ENCODE peak calls at places on chromosomes 11 and 22, in ten cellular contexts. R is mammary epithelial cell, J is heart left ventricle, U is right cardiac atrium, Y is testis, S is aorta, V is psoas muscle, C is sigmoid colon, P is hepatocyte, F is upper lobe of left lung. W is an unnamed sample.

GRCh38 chr11:44728085-44728410 is 1.3 kb downstream of the TSPAN18 start:
- DNase-seq in R (no peak), J (no peak), U (no peak), Y (no peak), S (no peak), V (no peak), C (no peak), P (no peak), F (no peak), W (no peak)

GRCh38 chr11:95764267-95764898 is 25.2 kb downstream of the FAM76B start:
- DNase-seq in R (peak; percentile 37), J (no peak), U (no peak), Y (no peak), S (no peak), V (no peak), C (no peak), P (peak; percentile 74), F (no peak), W (peak; percentile 50)

GRCh38 chr11:35144103-35144741 is 5.3 kb downstream of the CD44 start:
- DNase-seq in R (peak; percentile 87), J (no peak), U (no peak), Y (no peak), S (peak; percentile 56), V (no peak), C (no peak), P (no peak), F (peak; percentile 79), W (peak; percentile 94)

GRCh38 chr11:2577071-2578005 is 122.5 kb downstream of the KCNQ1OT1 start:
- DNase-seq in R (no peak), J (peak; percentile 24), U (peak; percentile 10), Y (no peak), S (peak; percentile 48), V (peak; percentile 8), C (peak; percentile 50), P (peak; percentile 74), F (peak; percentile 17), W (peak; percentile 71)

GRCh38 chr11:46672381-46672839 is 28.0 kb downstream of the ARHGAP1 start:
- DNase-seq in R (no peak), J (peak; percentile 27), U (no peak), Y (no peak), S (peak; percentile 50), V (no peak), C (peak; percentile 52), P (no peak), F (no peak), W (no peak)

GRCh38 chr11:85481862-85482261 is 145.3 kb downstream of the DLG2 start:
- DNase-seq in R (no peak), J (no peak), U (no peak), Y (no peak), S (no peak), V (no peak), C (no peak), P (no peak), F (no peak), W (peak; percentile 3)

GRCh38 chr11:130202009-130202817 is 42.6 kb downstream of the ST14 start:
- DNase-seq in R (no peak), J (no peak), U (no peak), Y (no peak), S (peak; percentile 22), V (no peak), C (peak; percentile 43), P (no peak), F (no peak), W (peak; percentile 66)

GRCh38 chr11:44564653-44565007 is 833 bp upstream of the CD82 start:
- DNase-seq in R (peak; percentile 97), J (peak; percentile 93), U (peak; percentile 89), Y (peak; percentile 74), S (peak; percentile 94), V (peak; percentile 87), C (peak; percentile 94), P (peak; percentile 79), F (peak; percentile 90), W (peak; percentile 93)

GRCh38 chr22:42376721-42377177 is 55.5 kb downstream of the NFAM1 start:
- DNase-seq in R (no peak), J (peak; percentile 82), U (peak; percentile 86), Y (peak; percentile 79), S (peak; percentile 90), V (peak; percentile 83), C (peak; percentile 92), P (peak; percentile 87), F (peak; percentile 88), W (no peak)

GRCh38 chr22:32073823-32074380 is 30.8 kb downstream of the SLC5A1 start:
- DNase-seq in R (no peak), J (no peak), U (no peak), Y (no peak), S (no peak), V (no peak), C (no peak), P (peak; percentile 60), F (no peak), W (peak; percentile 58)

GRCh38 chr11:8775341-8776133 is 92.9 kb downstream of the RPL27A start:
- DNase-seq in R (no peak), J (no peak), U (no peak), Y (peak; percentile 73), S (no peak), V (no peak), C (no peak), P (no peak), F (peak; percentile 26), W (no peak)

GRCh38 chr22:38016182-38017078 is 32.1 kb upstream of the SOX10 start:
- DNase-seq in R (peak; percentile 34), J (no peak), U (peak; percentile 73), Y (peak; percentile 93), S (no peak), V (no peak), C (peak; percentile 86), P (no peak), F (peak; percentile 38), W (peak; percentile 87)

GRCh38 chr11:18720811-18721575 is 5.0 kb downstream of the IGSF22 start:
- DNase-seq in R (peak; percentile 33), J (peak; percentile 86), U (peak; percentile 88), Y (peak; percentile 84), S (peak; percentile 90), V (peak; percentile 81), C (peak; percentile 91), P (peak; percentile 90), F (peak; percentile 84), W (peak; percentile 94)

GRCh38 chr22:50551160-50551752 is 5.6 kb downstream of the KLHDC7B start:
- DNase-seq in R (no peak), J (no peak), U (no peak), Y (no peak), S (peak; percentile 21), V (no peak), C (peak; percentile 61), P (no peak), F (no peak), W (peak; percentile 62)

DNA sequence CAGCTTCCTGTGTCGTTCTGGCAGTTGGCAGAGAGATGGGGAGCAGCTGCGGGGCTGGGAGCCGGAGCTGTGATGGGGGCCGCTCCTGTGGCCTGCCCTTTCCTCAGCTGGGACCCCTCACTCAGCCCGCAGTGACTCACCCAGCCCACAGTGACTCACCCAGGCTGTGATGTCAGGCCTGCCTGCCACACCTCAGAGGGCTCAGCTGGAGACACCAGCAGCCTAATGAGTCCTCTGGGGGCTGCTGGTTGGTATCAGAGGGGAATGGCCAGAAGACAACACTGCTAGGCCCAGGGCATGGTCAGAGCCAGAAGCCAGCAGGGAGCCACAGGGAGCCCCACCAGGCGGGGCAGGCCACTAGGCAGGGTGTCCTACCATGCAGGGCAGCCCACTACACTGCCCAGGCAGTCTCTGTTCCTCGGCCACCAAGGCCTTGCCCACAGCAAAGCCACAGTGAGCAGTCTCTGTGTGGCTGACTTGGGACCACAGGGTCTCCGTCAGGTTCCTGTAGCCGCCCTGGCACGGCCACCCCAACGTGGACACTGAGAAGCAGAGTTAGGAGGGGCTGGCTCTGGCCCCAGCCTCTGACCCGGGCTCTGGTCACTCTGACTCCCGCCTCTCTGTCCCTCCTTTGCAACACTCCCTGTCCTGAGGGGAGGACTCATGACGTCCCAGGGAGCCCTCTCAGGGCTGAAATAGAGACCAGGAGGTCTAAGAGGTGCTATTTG is 4.3 kb upstream of the FXYD2 start:
- DNase-seq in R (peak; percentile 64), J (peak; percentile 86), U (peak; percentile 79), Y (peak; percentile 20), S (peak; percentile 79), V (peak; percentile 65), C (peak; percentile 84), P (peak; percentile 84), F (peak; percentile 75), W (peak; percentile 91)
- H3K4me1 ChIP-seq in R (peaks cover 27% of the 10 kb centered on the region), J (peaks cover 49% of the 10 kb centered on the region), U (peaks cover 3% of the 10 kb centered on the region), Y (peaks cover 61% of the 10 kb centered on the region), S (no peaks in the 10 kb centered on the region), V (peaks cover 15% of the 10 kb centered on the region), C (peaks cover 25% of the 10 kb centered on the region), P (peaks cover 38% of the 10 kb centered on the region), F (peaks cover 48% of the 10 kb centered on the region), W (no peaks in the 10 kb centered on the region)

DNA sequence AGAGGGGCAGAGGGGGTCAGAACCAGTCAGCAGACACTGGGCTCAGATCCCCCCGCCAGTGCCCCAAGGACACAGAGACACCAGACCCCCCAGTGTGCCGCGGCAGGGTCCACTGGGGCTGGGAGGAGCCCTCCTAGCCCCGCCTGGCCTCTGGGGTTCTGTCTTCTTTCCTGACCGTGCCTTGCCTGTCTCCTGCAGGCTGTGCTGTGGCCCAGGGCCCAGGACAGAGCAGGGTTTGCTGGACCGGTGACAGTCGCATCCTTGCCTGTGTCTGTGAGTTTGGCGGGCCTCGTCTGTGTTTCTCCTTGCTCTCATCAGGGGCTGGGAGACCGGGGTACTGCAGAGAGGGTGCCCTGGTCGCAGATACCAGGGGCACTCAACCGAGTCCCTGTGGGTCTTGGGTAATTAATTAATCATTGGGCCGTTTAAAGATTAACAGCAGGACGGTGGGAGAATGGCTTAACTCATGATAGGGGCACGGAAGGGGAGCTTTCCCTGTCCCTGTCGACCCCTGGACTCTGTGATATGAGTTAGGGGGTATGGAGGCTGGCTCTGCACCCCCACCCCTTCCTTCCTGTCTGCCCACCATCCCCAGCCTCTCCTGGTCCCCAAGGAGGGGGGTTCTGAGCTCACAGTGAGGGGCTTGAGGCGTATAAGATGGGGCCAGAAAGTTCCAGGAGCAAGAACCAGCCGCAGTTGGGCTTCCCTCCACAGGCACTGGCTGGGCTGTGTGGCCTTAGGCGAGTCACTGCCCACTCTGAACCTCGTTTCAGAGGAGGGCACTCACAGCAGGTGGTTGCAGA is 29.8 kb downstream of the RPL3 start:
- DNase-seq in R (no peak), J (no peak), U (no peak), Y (no peak), S (no peak), V (no peak), C (no peak), P (no peak), F (no peak), W (peak; percentile 42)
- H3K4me3 ChIP-seq in R (no peak overlapping the region), J (no peak overlapping the region), U (no peak overlapping the region), Y (no peak overlapping the region), S (no peak overlapping the region), V (no peak overlapping the region), C (no peak overlapping the region), P (no peak overlapping the region), F (no peak overlapping the region), W (no peak overlapping the region)

GRCh38 chr11:128047026-128047425 is 540.3 kb downstream of the ETS1 start:
- DNase-seq in R (no peak), J (no peak), U (no peak), Y (no peak), S (no peak), V (no peak), C (no peak), P (no peak), F (no peak), W (no peak)
- H3K4me1 ChIP-seq in R (no peaks in the 10 kb centered on the region), J (no peaks in the 10 kb centered on the region), U (no peaks in the 10 kb centered on the region), Y (no peaks in the 10 kb centered on the region), S (no peaks in the 10 kb centered on the region), V (no peaks in the 10 kb centered on the region), C (no peaks in the 10 kb centered on the region), P (no peaks in the 10 kb centered on the region), F (no peaks in the 10 kb centered on the region), W (peaks cover 5% of the 10 kb centered on the region)

DNA sequence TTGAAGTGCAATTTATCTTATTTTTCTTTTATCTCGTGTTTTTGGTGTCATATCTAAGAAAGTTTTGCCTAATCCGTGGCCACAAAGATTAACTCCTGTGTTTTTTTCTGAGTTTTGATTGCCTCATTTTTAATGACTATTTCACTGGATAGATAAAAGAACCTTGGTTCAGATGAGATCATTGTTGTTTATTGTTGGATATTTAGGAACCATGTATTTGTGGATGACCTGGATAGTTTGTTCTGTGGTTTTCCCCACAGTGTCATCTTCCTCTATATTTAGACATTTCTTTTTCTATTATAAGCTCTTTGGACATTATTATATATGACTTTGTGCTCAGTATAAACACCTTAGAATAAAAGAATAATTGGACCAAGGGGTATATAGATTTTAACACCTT is 37.2 kb downstream of the PPP6R3 start:
- DNase-seq in R (no peak), J (no peak), U (no peak), Y (no peak), S (no peak), V (no peak), C (no peak), P (no peak), F (no peak), W (no peak)
- H3K4me3 ChIP-seq in R (no peak overlapping the region), J (no peak overlapping the region), U (no peak overlapping the region), Y (no peak overlapping the region), S (no peak overlapping the region), V (peak overlapping the region; percentile 50), C (no peak overlapping the region), P (no peak overlapping the region), F (no peak overlapping the region), W (no peak overlapping the region)

W was measured in osteoblast.